ENCODE peak calls at places on chromosomes 5 and 9, in four cellular contexts. A is caudate nucleus; L is CD4-positive, CD25-positive, alpha-beta regulatory T cell; J is ELR. E is an unnamed sample.
A peak's percentile ranks its signal among the peaks of the same experiment; 100 is the strongest.

GRCh38 chr5:135377751-135378680 is 21.0 kb downstream of the MACROH2A1 start:
- DNase-seq in L (no peak), A (no peak), J (peak; percentile 35), E (peak; percentile 34)

GRCh38 chr9:121743441-121744001 is 92.1 kb downstream of the DAB2IP start:
- DNase-seq in L (no peak), J (peak; percentile 91), A (peak; percentile 23), E (peak; percentile 55)

GRCh38 chr9:7542648-7543165 is 256.9 kb downstream of the DMAC1 start:
- DNase-seq in J (no peak), A (no peak), L (no peak), E (no peak)

GRCh38 chr5:75021229-75021628 is 31.1 kb downstream of the GCNT4 start:
- DNase-seq in A (no peak), J (no peak), L (no peak), E (no peak)

GRCh38 chr9:126459546-126459945 is 132.9 kb downstream of the MVB12B start:
- DNase-seq in J (no peak), A (no peak), L (no peak), E (no peak)

GRCh38 chr5:113520429-113520828 is 6.9 kb downstream of the YTHDC2 start:
- DNase-seq in J (peak; percentile 80), A (no peak), L (no peak), E (no peak)

GRCh38 chr9:136079211-136079915 is 15.7 kb downstream of the NACC2 start:
- DNase-seq in L (no peak), A (no peak), J (no peak), E (no peak)

GRCh38 chr9:133490201-133490681 is 11.3 kb upstream of the SLC2A6 start:
- DNase-seq in L (no peak), A (no peak), J (no peak), E (no peak)

E was measured in epithelial cell of esophagus.